ENCODE peak calls at places on chromosomes 5 and 9, in four cellular contexts. One of them, this sample, is unnamed. For H3K36me3, the result is how much of the 10 kb centered on the place peaks cover.

GRCh38 chr5:143920772-143921171 is 108.8 kb downstream of the HMHB1 start:
- DNase-seq in kidney: no peak
- DNase-seq in cardiac muscle cell: no peak
- DNase-seq in CD4-positive, alpha-beta memory T cell: no peak
- DNase-seq in this sample: peak

GRCh38 chr5:54884195-54884536 is 101.2 kb downstream of the ESM1 start:
- DNase-seq in CD4-positive, alpha-beta memory T cell: no peak
- DNase-seq in cardiac muscle cell: no peak
- DNase-seq in kidney: peak
- DNase-seq in this sample: no peak

GRCh38 chr5:124662261-124662781 is 84.1 kb downstream of the ZNF608 start:
- DNase-seq in CD4-positive, alpha-beta memory T cell: no peak
- DNase-seq in cardiac muscle cell: no peak
- DNase-seq in kidney: no peak
- DNase-seq in this sample: no peak

GRCh38 chr5:29017501-29017900 is 1979.1 kb upstream of the CDH9 start:
- DNase-seq in CD4-positive, alpha-beta memory T cell: no peak
- DNase-seq in cardiac muscle cell: no peak
- DNase-seq in kidney: no peak
- DNase-seq in this sample: no peak

GRCh38 chr9:26210338-26210851 is 532.2 kb upstream of the TUSC1 start:
- DNase-seq in kidney: no peak
- DNase-seq in CD4-positive, alpha-beta memory T cell: no peak
- DNase-seq in cardiac muscle cell: peak
- DNase-seq in this sample: no peak

GRCh38 chr5:76807296-76807695 is 11.5 kb upstream of the F2RL1 start:
- DNase-seq in CD4-positive, alpha-beta memory T cell: no peak
- DNase-seq in cardiac muscle cell: peak
- DNase-seq in kidney: no peak
- DNase-seq in this sample: no peak

GRCh38 chr9:85377751-85378289 is 363.9 kb downstream of the AGTPBP1 start:
- DNase-seq in kidney: no peak
- DNase-seq in cardiac muscle cell: no peak
- DNase-seq in CD4-positive, alpha-beta memory T cell: no peak
- DNase-seq in this sample: no peak

GRCh38 chr5:67118050-67118620 is 78.5 kb downstream of the CD180 start:
- DNase-seq in CD4-positive, alpha-beta memory T cell: no peak
- DNase-seq in kidney: no peak
- DNase-seq in cardiac muscle cell: no peak
- DNase-seq in this sample: no peak

GRCh38 chr5:51392689-51393199 is 9.5 kb downstream of the ISL1 start:
- DNase-seq in cardiac muscle cell: no peak
- DNase-seq in kidney: no peak
- DNase-seq in CD4-positive, alpha-beta memory T cell: no peak
- DNase-seq in this sample: no peak

GRCh38 chr5:159405611-159406031 is 75.3 kb upstream of the IL12B start:
- DNase-seq in cardiac muscle cell: no peak
- DNase-seq in kidney: no peak
- DNase-seq in CD4-positive, alpha-beta memory T cell: no peak
- DNase-seq in this sample: no peak

GRCh38 chr5:80754900-80755299 is 100.1 kb upstream of the DHFR start:
- DNase-seq in CD4-positive, alpha-beta memory T cell: no peak
- DNase-seq in kidney: no peak
- DNase-seq in cardiac muscle cell: no peak
- DNase-seq in this sample: no peak

GRCh38 chr5:126358525-126358924 is 64.7 kb upstream of the GRAMD2B start:
- DNase-seq in CD4-positive, alpha-beta memory T cell: no peak
- DNase-seq in cardiac muscle cell: no peak
- DNase-seq in kidney: no peak
- DNase-seq in this sample: no peak

GRCh38 chr5:100542086-100542485 is 6.9 kb downstream of the FAM174A start:
- DNase-seq in CD4-positive, alpha-beta memory T cell: no peak
- DNase-seq in kidney: no peak
- DNase-seq in cardiac muscle cell: no peak
- DNase-seq in this sample: no peak

GRCh38 chr5:178651046-178651810 is 24.4 kb upstream of the CLK4 start:
- DNase-seq in kidney: no peak
- DNase-seq in CD4-positive, alpha-beta memory T cell: no peak
- DNase-seq in cardiac muscle cell: peak
- DNase-seq in this sample: peak

GRCh38 chr5:99061711-99062110 is 132.9 kb upstream of the CHD1 start:
- DNase-seq in cardiac muscle cell: no peak
- DNase-seq in kidney: no peak
- DNase-seq in CD4-positive, alpha-beta memory T cell: no peak
- DNase-seq in this sample: no peak

GRCh38 chr9:1125741-1126140 is 75.6 kb downstream of the DMRT2 start:
- DNase-seq in kidney: no peak
- DNase-seq in CD4-positive, alpha-beta memory T cell: no peak
- DNase-seq in cardiac muscle cell: peak
- DNase-seq in this sample: no peak

GRCh38 chr5:169765597-169765996 is 128.5 kb downstream of the DOCK2 start:
- DNase-seq in kidney: no peak
- DNase-seq in cardiac muscle cell: no peak
- DNase-seq in CD4-positive, alpha-beta memory T cell: no peak
- DNase-seq in this sample: no peak

GRCh38 chr5:143101134-143101533 is 302.4 kb downstream of the NR3C1 start:
- DNase-seq in CD4-positive, alpha-beta memory T cell: no peak
- DNase-seq in cardiac muscle cell: no peak
- DNase-seq in kidney: no peak
- DNase-seq in this sample: no peak

GRCh38 chr5:37571974-37572373 is 192.9 kb downstream of the WDR70 start:
- DNase-seq in CD4-positive, alpha-beta memory T cell: no peak
- DNase-seq in kidney: no peak
- DNase-seq in cardiac muscle cell: no peak
- DNase-seq in this sample: no peak

GRCh38 chr5:103829585-103829984 is 267.0 kb upstream of the NUDT12 start:
- DNase-seq in cardiac muscle cell: no peak
- DNase-seq in kidney: no peak
- DNase-seq in CD4-positive, alpha-beta memory T cell: no peak
- DNase-seq in this sample: no peak

GRCh38 chr9:84310903-84311302 is 29.7 kb downstream of the SLC28A3 start:
- DNase-seq in cardiac muscle cell: no peak
- DNase-seq in CD4-positive, alpha-beta memory T cell: no peak
- DNase-seq in kidney: no peak
- DNase-seq in this sample: no peak

GRCh38 chr9:137237759-137238726 is 3.0 kb upstream of the TUBB4B start:
- DNase-seq in kidney: no peak
- DNase-seq in CD4-positive, alpha-beta memory T cell: no peak
- DNase-seq in cardiac muscle cell: no peak
- DNase-seq in this sample: no peak

GRCh38 chr9:130222833-130223232 is 42.7 kb upstream of the HMCN2 start:
- DNase-seq in CD4-positive, alpha-beta memory T cell: no peak
- DNase-seq in kidney: no peak
- DNase-seq in cardiac muscle cell: no peak
- DNase-seq in this sample: no peak
- H3K36me3 ChIP-seq in CD4-positive, alpha-beta memory T cell: under half
- H3K36me3 ChIP-seq in kidney: under half
- H3K36me3 ChIP-seq in cardiac muscle cell: under half
- H3K36me3 ChIP-seq in this sample: under half

DNA sequence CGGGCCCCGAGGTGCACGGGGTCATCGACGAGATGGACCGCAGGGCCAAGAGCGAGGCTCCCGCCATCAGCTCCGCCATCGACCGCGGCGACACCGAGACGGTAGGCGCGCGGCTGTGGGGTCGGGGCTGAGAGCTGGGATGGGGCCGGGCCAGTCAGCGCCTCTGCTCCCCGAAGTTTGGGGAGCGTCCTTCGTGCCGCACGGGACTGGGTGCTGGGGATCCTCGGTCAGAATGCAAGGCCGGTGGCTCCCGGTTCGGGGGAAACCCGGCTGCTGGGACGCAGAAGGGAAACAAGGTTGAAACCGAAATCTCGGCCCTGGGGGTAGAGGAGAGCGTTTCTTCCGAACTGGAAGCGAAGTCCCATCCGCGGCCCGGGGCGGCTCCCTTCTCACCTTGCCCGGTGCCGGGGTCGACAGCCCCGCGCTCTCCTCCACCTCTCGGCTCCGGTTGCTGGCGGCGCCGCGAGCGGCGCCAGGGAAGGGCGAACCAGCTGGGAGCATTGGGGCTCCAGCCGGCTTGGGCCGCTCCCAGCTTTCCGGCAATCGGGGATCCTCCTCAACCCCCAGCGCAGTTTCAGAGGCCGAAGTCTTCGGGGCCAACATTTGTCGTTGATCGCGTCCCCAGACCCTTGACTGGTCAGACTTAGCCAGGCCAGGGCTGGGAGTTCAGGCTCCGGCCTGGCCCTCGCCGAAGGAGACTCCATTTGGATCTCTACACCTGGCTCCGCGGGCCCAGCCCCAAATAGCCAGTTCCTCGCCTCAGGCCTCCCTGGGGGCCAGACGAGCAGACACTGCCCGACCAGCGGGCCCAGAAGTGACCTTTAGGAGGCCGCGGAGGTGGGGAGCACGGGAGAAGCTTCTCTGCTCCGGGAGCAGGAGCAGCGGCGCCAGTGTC is 1.0 kb downstream of the LHX2 start:
- DNase-seq in cardiac muscle cell: no peak
- DNase-seq in kidney: no peak
- DNase-seq in CD4-positive, alpha-beta memory T cell: no peak
- DNase-seq in this sample: no peak
- H3K4me3 ChIP-seq in cardiac muscle cell: peak
- H3K4me3 ChIP-seq in kidney: no peak
- H3K4me3 ChIP-seq in CD4-positive, alpha-beta memory T cell: no peak
- H3K4me3 ChIP-seq in this sample: peak

GRCh38 chr5:58200451-58200850 is 259.4 kb downstream of the PLK2 start:
- DNase-seq in cardiac muscle cell: no peak
- DNase-seq in kidney: no peak
- DNase-seq in CD4-positive, alpha-beta memory T cell: no peak
- DNase-seq in this sample: no peak

GRCh38 chr5:58201922-58202648 is 257.8 kb downstream of the PLK2 start:
- DNase-seq in CD4-positive, alpha-beta memory T cell: no peak
- DNase-seq in cardiac muscle cell: no peak
- DNase-seq in kidney: no peak
- DNase-seq in this sample: no peak

GRCh38 chr5:58207076-58207475 is 252.8 kb downstream of the PLK2 start:
- DNase-seq in kidney: no peak
- DNase-seq in cardiac muscle cell: no peak
- DNase-seq in CD4-positive, alpha-beta memory T cell: no peak
- DNase-seq in this sample: no peak

GRCh38 chr5:58208674-58209073 is 251.2 kb downstream of the PLK2 start:
- DNase-seq in CD4-positive, alpha-beta memory T cell: no peak
- DNase-seq in cardiac muscle cell: no peak
- DNase-seq in kidney: no peak
- DNase-seq in this sample: no peak

DNA sequence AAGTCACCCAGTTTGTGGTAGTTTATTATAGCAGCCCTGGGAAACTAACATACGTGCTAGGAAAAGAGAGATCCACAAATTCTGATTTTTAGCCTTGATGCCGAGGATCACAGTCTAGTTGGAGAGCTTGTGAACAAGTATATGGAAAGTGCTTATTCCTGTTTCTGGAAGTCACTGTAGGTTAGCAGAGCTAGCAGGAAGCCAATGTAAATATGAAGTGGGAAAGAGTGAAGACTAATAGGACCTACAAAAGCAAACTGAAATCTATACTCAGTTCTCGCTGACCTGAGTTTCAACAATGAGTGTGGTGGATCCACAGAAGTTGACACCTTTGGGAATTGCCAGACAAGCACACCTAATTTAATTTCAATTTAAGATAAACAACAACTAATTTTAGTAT is 254.9 kb downstream of the PLK2 start:
- DNase-seq in CD4-positive, alpha-beta memory T cell: no peak
- DNase-seq in cardiac muscle cell: no peak
- DNase-seq in kidney: no peak
- DNase-seq in this sample: no peak
- H3K36me3 ChIP-seq in CD4-positive, alpha-beta memory T cell: under half
- H3K36me3 ChIP-seq in cardiac muscle cell: under half
- H3K36me3 ChIP-seq in kidney: under half
- H3K36me3 ChIP-seq in this sample: under half

GRCh38 chr9:119368681-119369581 is at the start of gene BRINP1:
- DNase-seq in cardiac muscle cell: peak
- DNase-seq in CD4-positive, alpha-beta memory T cell: no peak
- DNase-seq in kidney: peak
- DNase-seq in this sample: peak
- H3K4me3 ChIP-seq in cardiac muscle cell: peak
- H3K4me3 ChIP-seq in CD4-positive, alpha-beta memory T cell: no peak
- H3K4me3 ChIP-seq in kidney: peak
- H3K4me3 ChIP-seq in this sample: peak

DNA sequence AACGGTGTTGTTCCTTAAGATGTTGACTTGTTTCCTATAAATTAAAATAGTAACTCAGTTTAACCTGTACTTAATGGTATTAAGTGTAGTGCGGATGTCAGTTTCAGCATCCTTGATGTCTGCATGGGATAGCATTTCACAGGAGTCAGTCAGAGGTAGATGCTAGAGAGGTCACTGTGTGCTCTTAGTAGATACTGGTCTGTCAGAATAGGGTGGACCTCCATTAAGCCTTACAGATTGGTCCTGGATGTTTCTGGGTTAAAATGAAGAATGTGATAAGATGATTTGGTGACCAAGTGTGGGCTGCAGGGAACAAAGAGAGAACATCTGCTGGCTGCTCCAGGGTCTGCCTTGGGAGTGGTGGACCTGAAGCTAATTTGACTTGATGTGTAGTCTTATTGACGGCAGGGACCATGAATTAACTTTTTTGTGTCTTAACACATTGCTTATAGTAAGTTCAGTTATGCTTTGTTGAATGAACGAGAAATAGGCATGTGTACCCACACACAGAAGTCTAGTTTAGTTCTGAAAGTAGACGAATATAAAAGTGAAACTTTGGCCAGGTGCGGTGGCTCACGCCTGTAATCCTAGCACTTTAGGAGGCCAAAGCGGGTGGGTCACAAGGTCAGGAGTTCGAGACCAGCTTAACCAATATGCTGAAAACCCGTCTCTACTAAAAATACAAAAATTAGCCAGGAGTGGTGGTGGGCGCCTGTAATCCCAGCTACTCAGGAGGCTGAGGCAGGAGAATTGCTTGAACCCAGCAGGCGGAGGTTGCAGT is 12.5 kb downstream of the RAB24 start:
- DNase-seq in kidney: no peak
- DNase-seq in CD4-positive, alpha-beta memory T cell: no peak
- DNase-seq in cardiac muscle cell: no peak
- DNase-seq in this sample: no peak
- H3K36me3 ChIP-seq in kidney: half or more
- H3K36me3 ChIP-seq in CD4-positive, alpha-beta memory T cell: half or more
- H3K36me3 ChIP-seq in cardiac muscle cell: half or more
- H3K36me3 ChIP-seq in this sample: half or more

GRCh38 chr9:21565137-21565536 is 83.0 kb upstream of the IFNE start:
- DNase-seq in kidney: no peak
- DNase-seq in CD4-positive, alpha-beta memory T cell: no peak
- DNase-seq in cardiac muscle cell: no peak
- DNase-seq in this sample: peak

GRCh38 chr9:21567926-21568325 is 85.8 kb upstream of the IFNE start:
- DNase-seq in CD4-positive, alpha-beta memory T cell: no peak
- DNase-seq in cardiac muscle cell: no peak
- DNase-seq in kidney: no peak
- DNase-seq in this sample: no peak

GRCh38 chr9:21569721-21570120 is 87.6 kb upstream of the IFNE start:
- DNase-seq in kidney: no peak
- DNase-seq in CD4-positive, alpha-beta memory T cell: no peak
- DNase-seq in cardiac muscle cell: no peak
- DNase-seq in this sample: no peak

GRCh38 chr9:21570643-21571275 is 88.6 kb upstream of the IFNE start:
- DNase-seq in CD4-positive, alpha-beta memory T cell: no peak
- DNase-seq in cardiac muscle cell: no peak
- DNase-seq in kidney: no peak
- DNase-seq in this sample: no peak

GRCh38 chr9:21568484-21568883 is 86.4 kb upstream of the IFNE start:
- DNase-seq in kidney: no peak
- DNase-seq in cardiac muscle cell: no peak
- DNase-seq in CD4-positive, alpha-beta memory T cell: no peak
- DNase-seq in this sample: no peak
- H3K4me3 ChIP-seq in kidney: no peak
- H3K4me3 ChIP-seq in cardiac muscle cell: no peak
- H3K4me3 ChIP-seq in CD4-positive, alpha-beta memory T cell: no peak
- H3K4me3 ChIP-seq in this sample: no peak

This sample was measured in MG63.